ENCODE peak calls at places on chromosomes 4 and X, in ten cellular contexts. U, A, Q, Y, V, G, W, J, K and S are unnamed samples.

GRCh38 chr4:4358093-4358840 is 28.6 kb upstream of the NSG1 start:
- DNase-seq in G (no peak), J (no peak), A (no peak), Y (no peak), U (no peak), W (no peak), V (no peak), K (no peak), Q (no peak), S (no peak)

GRCh38 chrX:54042609-54043010 is 1.7 kb downstream of the PHF8 start:
- DNase-seq in J (peak; percentile 60), A (peak; percentile 58), U (peak; percentile 42), V (no peak), Q (no peak), K (peak; percentile 71), Y (peak; percentile 60), W (no peak), G (peak; percentile 58), S (peak; percentile 55)

GRCh38 chr4:184267206-184267608 is 49.5 kb upstream of the ENPP6 start:
- DNase-seq in G (no peak), V (no peak), U (no peak), Q (no peak), K (no peak), J (no peak), A (no peak), Y (no peak), W (no peak), S (no peak)

GRCh38 chr4:123102897-123103489 is 180.6 kb upstream of the NUDT6 start:
- DNase-seq in U (peak; percentile 59), A (peak; percentile 49), K (peak; percentile 73), Q (no peak), G (peak; percentile 78), W (no peak), Y (peak; percentile 10), J (no peak), V (no peak), S (no peak)

GRCh38 chr4:122783301-122784215 is 43.1 kb upstream of the FGF2 start:
- DNase-seq in Y (peak; percentile 76), V (peak; percentile 65), A (peak; percentile 77), G (peak; percentile 98), K (peak; percentile 89), U (no peak), W (peak; percentile 14), J (peak; percentile 64), Q (peak; percentile 85), S (no peak)

GRCh38 chr4:103019319-103020124 is at the start of gene SLC9B1:
- DNase-seq in A (peak; percentile 98), Y (peak; percentile 66), G (peak; percentile 97), U (peak; percentile 84), V (peak; percentile 84), W (peak; percentile 95), Q (peak; percentile 89), J (peak; percentile 98), K (peak; percentile 99), S (peak; percentile 93)

GRCh38 chr4:3661989-3662388 is 104.2 kb upstream of the ADRA2C start:
- DNase-seq in V (no peak), Q (no peak), G (no peak), A (no peak), Y (no peak), U (no peak), K (no peak), W (no peak), J (no peak), S (no peak)

GRCh38 chr4:110268352-110268751 is 69.9 kb upstream of the ELOVL6 start:
- DNase-seq in K (no peak), Y (no peak), Q (no peak), G (no peak), V (no peak), A (no peak), J (no peak), U (peak; percentile 23), W (no peak), S (no peak)

GRCh38 chrX:13376857-13377441 is 57.1 kb upstream of the ATXN3L start:
- DNase-seq in A (peak; percentile 86), V (peak; percentile 78), Y (no peak), U (peak; percentile 37), K (peak; percentile 96), G (peak; percentile 100), W (no peak), J (no peak), Q (peak; percentile 91), S (no peak)

GRCh38 chrX:68697465-68698125 is 50.1 kb downstream of the STARD8 start:
- DNase-seq in Y (no peak), Q (no peak), A (no peak), K (no peak), V (no peak), U (no peak), G (no peak), J (no peak), W (no peak), S (no peak)

GRCh38 chrX:34578237-34578636 is 78.8 kb downstream of the TMEM47 start:
- DNase-seq in W (no peak), J (no peak), G (peak; percentile 73), Q (no peak), U (no peak), Y (peak; percentile 0), A (peak; percentile 51), K (peak; percentile 55), V (no peak), S (no peak)

GRCh38 chr4:98745372-98745771 is 87.0 kb upstream of the TSPAN5 start:
- DNase-seq in Q (no peak), K (no peak), Y (no peak), G (peak; percentile 57), U (no peak), V (no peak), A (peak; percentile 59), J (no peak), W (no peak), S (no peak)

DNA sequence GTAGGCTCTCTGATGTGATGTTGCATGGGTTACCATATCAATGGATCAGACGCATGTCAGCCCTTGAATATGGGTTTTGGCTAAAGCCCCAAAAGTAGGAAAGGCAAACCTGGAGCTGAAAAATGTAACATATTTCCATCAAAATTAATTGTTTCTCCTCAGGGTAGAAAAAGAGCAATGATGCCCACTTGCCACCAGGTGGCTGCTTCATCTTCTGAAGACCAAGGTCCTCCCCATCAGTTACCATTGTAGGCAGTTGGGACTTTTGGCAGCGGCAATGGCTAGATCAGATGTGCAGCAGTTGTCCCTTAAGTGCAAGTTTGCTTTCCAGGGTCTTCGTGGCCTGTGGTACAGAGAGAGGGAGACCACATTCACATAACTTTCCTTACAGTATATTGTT is 118.2 kb downstream of the NAF1 start:
- DNase-seq in G (peak; percentile 4), W (no peak), J (no peak), U (peak; percentile 19), A (peak; percentile 51), Q (no peak), Y (peak; percentile 31), V (no peak), K (peak; percentile 10), S (peak; percentile 44)
- TF ChIP-seq CTCF in G (peak; percentile 31), W (no peak), J (peak; percentile 47), U (peak; percentile 59), A (peak; percentile 41), Q (peak; percentile 52), Y (peak; percentile 37), V (peak; percentile 32), K (peak; percentile 53), S (peak; percentile 77)

GRCh38 chrX:129760981-129761380 is 18.8 kb upstream of the SASH3 start:
- DNase-seq in V (no peak), W (no peak), K (no peak), U (no peak), J (no peak), Q (no peak), G (no peak), Y (no peak), A (no peak), S (no peak)
- TF ChIP-seq CTCF in V (no peak), W (no peak), K (no peak), U (no peak), J (no peak), Q (no peak), G (no peak), Y (no peak), A (no peak), S (no peak)

GRCh38 chr4:87052615-87053014 is 117.8 kb downstream of the AFF1 start:
- DNase-seq in J (no peak), Q (no peak), K (no peak), W (no peak), V (no peak), A (no peak), Y (no peak), G (no peak), U (no peak), S (no peak)

GRCh38 chr4:87047281-87047798 is 112.5 kb downstream of the AFF1 start:
- DNase-seq in J (no peak), V (no peak), U (no peak), Q (no peak), G (no peak), K (no peak), Y (no peak), W (no peak), A (no peak), S (no peak)

GRCh38 chr4:87051121-87051713 is 116.4 kb downstream of the AFF1 start:
- DNase-seq in U (no peak), J (no peak), G (peak; percentile 83), W (no peak), A (no peak), K (no peak), Y (no peak), Q (no peak), V (no peak), S (no peak)

GRCh38 chr4:87050596-87050995 is 115.8 kb downstream of the AFF1 start:
- DNase-seq in Y (no peak), U (no peak), K (no peak), G (peak; percentile 96), W (peak; percentile 45), V (no peak), Q (no peak), J (no peak), A (no peak), S (no peak)

DNA sequence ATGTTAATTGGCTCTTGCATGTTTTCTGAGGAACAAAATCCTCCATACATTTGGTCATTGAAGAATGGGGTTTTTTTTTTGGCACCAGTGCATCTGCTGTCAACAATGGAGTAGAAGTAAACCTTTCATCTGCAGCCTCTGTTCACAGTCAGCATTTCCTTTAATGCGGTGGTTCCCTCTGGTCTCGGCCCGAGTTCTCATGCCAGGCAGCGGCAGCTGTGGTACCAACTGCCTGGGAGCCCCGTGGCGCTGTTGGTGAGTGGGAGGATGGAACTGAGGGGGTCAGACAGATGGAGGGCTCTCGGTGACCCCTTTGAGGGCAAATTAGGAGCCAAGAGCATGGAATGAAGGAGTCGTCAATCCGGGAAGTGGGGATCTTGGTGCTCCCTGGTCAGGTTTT is 114.7 kb downstream of the AFF1 start:
- DNase-seq in W (no peak), K (no peak), Q (no peak), V (no peak), Y (no peak), U (no peak), A (no peak), G (no peak), J (no peak), S (no peak)
- TF ChIP-seq CTCF in W (no peak), K (no peak), Q (no peak), V (no peak), Y (no peak), U (no peak), A (no peak), G (no peak), J (no peak), S (no peak)

DNA sequence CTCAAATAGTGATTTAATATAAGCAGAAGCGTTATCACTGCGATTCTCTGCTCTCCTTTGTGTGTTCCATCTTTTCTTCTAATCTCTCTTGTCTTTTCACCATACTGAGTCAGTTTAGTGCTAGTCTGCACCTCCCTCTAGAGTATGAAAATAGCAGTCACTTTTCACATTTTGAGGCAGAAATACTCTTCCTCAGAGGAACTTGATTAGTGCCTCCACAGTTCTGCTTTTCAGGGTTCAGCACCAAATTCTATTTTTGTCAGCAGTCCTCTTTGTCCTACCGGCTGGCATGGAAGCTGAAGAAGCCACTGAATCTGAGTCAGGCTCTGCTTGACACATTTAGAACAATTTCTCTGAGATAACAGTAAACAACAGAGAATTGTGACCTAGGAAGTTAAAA is 49.7 kb upstream of the ANKRD17 start:
- DNase-seq in J (no peak), W (no peak), U (peak; percentile 23), G (peak; percentile 55), K (peak; percentile 50), V (no peak), Y (no peak), A (peak; percentile 10), Q (no peak), S (no peak)
- TF ChIP-seq CTCF in J (peak; percentile 8), W (no peak), U (peak; percentile 48), G (peak; percentile 59), K (peak; percentile 54), V (peak; percentile 29), Y (peak; percentile 29), A (peak; percentile 22), Q (peak; percentile 44), S (no peak)